ENCODE peak calls at places on chromosomes 2 and 18, in eight cellular contexts. J is A549, W is H1, Y is HCT116, L is K562, S is endothelial cell of umbilical vein, E is GM12878, R is HepG2. A is an unnamed sample.

GRCh38 chr2:119419065-119419464 is 12.6 kb upstream of the TMEM37 start:
- DNase-seq in S (no peak), R (no peak), E (no peak), Y (no peak), L (no peak), J (no peak), W (no peak), A (no peak)

GRCh38 chr2:160583162-160583522 is 89.5 kb upstream of the RBMS1 start:
- DNase-seq in W (no peak), R (no peak), J (no peak), E (no peak), S (peak; percentile 77), L (no peak), Y (no peak), A (no peak)

GRCh38 chr2:71588497-71588896 is 135.1 kb downstream of the DYSF start:
- DNase-seq in R (no peak), W (no peak), Y (no peak), E (no peak), J (no peak), L (no peak), S (no peak), A (peak; percentile 75)

GRCh38 chr2:188598551-188598950 is 306.9 kb downstream of the GULP1 start:
- DNase-seq in Y (no peak), E (no peak), L (no peak), J (no peak), S (peak; percentile 79), R (peak; percentile 51), W (no peak), A (no peak)

GRCh38 chr18:3623769-3624545 is 174.0 kb downstream of the TGIF1 start:
- DNase-seq in E (no peak), L (peak; percentile 84), W (peak; percentile 65), J (peak; percentile 69), Y (peak; percentile 96), R (peak; percentile 98), S (peak; percentile 84), A (no peak)

GRCh38 chr18:24249716-24250115 is 110.9 kb downstream of the CABYR start:
- DNase-seq in L (no peak), S (no peak), Y (no peak), E (no peak), W (no peak), R (no peak), J (no peak), A (no peak)

GRCh38 chr2:75007061-75007460 is 48.6 kb downstream of the POLE4 start:
- DNase-seq in R (no peak), J (no peak), W (no peak), L (no peak), E (no peak), S (no peak), Y (no peak), A (no peak)

GRCh38 chr18:44098551-44099098 is 582.1 kb upstream of the SETBP1 start:
- DNase-seq in L (no peak), S (peak; percentile 53), E (no peak), R (no peak), W (peak; percentile 58), Y (no peak), J (no peak), A (peak; percentile 2)

GRCh38 chr2:163345795-163346573 is 389.8 kb downstream of the FIGN start:
- DNase-seq in J (peak; percentile 26), E (peak; percentile 25), L (peak; percentile 9), W (no peak), Y (peak; percentile 55), S (peak; percentile 80), R (peak; percentile 59), A (peak; percentile 85)

DNA sequence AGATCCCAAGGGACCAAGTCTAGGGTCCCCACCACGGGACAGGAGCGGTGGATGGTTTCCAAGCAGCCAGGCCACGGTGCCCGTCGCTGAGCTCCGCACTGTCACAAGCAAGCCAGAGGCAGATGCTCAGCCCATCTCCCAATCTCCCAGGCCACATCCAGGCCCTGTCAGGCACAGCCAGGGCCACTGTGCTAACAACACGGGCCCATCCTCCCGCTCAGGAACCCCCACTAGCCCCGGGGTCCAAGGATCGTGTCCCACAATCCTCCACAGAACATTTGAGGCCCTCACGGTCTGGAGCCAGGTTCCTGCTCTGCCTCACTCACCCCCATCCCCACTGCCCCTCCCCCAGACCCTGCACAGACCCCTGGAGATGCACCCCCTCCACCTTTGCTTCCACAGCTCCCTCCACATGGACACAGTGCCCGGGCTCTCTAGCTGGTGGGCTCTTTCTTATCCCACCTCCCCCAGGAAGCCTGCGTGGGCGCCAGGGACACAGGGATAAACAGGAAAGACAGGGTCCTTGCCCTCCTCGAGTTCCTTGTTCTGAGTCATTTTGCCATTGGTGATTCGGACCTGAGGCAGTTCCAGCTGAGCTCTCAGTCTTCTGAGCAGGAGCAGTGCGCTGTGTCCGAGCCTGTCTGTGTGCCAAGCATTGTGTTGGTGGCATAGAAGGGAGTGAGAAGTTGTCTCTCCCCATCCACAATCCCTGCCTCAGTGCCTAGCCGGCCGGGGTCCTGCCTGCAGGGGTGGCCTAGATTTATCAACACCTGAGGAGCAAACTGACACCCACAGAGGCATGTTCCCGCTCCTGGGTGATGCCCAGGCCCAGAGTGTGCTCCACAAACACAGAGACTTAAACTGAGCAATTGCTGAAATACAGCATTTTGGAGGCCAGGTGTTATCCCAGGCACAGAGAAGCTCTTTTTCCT is 7.0 kb downstream of the CROCC2 start:
- DNase-seq in Y (no peak), S (peak; percentile 60), L (no peak), R (no peak), E (no peak), W (no peak), J (no peak), A (no peak)
- TF ChIP-seq MAX in Y (no peak), S (no peak), L (no peak), R (no peak), E (no peak), W (no peak), J (no peak), A (no peak)

GRCh38 chr2:18750662-18751554 is 161.5 kb upstream of the NT5C1B start:
- DNase-seq in R (no peak), S (no peak), Y (no peak), W (no peak), E (no peak), J (no peak), L (no peak), A (no peak)
- TF ChIP-seq CTCF in R (no peak), S (no peak), Y (no peak), W (no peak), E (no peak), J (no peak), L (no peak), A (no peak)

GRCh38 chr2:97740590-97741182 is 27.3 kb downstream of the ZAP70 start:
- DNase-seq in W (peak; percentile 87), E (no peak), J (peak; percentile 80), S (peak; percentile 23), Y (peak; percentile 29), L (peak; percentile 89), R (peak; percentile 54), A (peak; percentile 65)

GRCh38 chr2:97739893-97740245 is 26.5 kb downstream of the ZAP70 start:
- DNase-seq in E (no peak), W (no peak), R (no peak), S (no peak), L (no peak), J (no peak), Y (no peak), A (no peak)

GRCh38 chr2:97737421-97738235 is 24.3 kb downstream of the ZAP70 start:
- DNase-seq in S (no peak), E (no peak), J (no peak), L (no peak), Y (no peak), R (no peak), W (no peak), A (no peak)

GRCh38 chr2:97738236-97739019 is 25.1 kb downstream of the ZAP70 start:
- DNase-seq in Y (no peak), E (no peak), S (no peak), W (no peak), L (no peak), R (no peak), J (no peak), A (no peak)

DNA sequence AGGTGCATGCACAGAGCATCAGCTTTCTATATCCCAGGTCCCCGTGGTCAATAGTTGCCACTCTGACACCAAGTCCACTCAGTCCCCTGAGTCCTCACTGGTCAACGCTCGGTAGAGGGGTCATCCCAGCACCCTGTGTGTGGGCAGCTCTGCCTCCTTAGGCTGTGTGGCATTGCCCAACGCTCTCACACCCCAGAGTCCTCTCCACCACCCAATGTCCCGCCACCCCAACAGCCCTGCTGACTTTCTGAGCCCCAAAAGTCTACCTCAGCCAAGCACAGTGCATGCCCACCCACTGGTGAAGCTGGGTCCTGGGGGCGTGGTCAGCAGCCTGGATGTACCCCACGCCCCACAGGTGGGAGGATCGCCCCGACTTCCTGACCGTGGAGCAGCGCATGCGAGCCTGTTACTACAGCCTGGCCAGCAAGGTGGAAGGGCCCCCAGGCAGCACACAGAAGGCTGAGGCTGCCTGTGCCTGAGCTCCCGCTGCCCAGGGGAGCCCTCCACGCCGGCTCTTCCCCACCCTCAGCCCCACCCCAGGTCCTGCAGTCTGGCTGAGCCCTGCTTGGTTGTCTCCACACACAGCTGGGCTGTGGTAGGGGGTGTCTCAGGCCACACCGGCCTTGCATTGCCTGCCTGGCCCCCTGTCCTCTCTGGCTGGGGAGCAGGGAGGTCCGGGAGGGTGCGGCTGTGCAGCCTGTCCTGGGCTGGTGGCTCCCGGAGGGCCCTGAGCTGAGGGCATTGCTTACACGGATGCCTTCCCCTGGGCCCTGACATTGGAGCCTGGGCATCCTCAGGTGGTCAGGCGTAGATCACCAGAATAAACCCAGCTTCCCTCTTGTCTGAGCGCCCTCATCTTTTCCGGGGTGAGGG is 25.9 kb downstream of the ZAP70 start:
- DNase-seq in L (no peak), W (no peak), Y (no peak), E (no peak), R (no peak), S (no peak), J (no peak), A (no peak)
- TF ChIP-seq POLR2A in L (no peak), W (no peak), Y (no peak), E (peak; percentile 17), R (no peak), S (no peak), J (no peak), A (no peak)

GRCh38 chr2:39948016-39948719 is 169.1 kb upstream of the THUMPD2 start:
- DNase-seq in Y (no peak), L (no peak), R (no peak), W (no peak), J (no peak), E (no peak), S (peak; percentile 48), A (no peak)
- TF ChIP-seq MAX in Y (no peak), L (no peak), R (no peak), W (no peak), J (no peak), E (no peak), S (no peak), A (no peak)

DNA sequence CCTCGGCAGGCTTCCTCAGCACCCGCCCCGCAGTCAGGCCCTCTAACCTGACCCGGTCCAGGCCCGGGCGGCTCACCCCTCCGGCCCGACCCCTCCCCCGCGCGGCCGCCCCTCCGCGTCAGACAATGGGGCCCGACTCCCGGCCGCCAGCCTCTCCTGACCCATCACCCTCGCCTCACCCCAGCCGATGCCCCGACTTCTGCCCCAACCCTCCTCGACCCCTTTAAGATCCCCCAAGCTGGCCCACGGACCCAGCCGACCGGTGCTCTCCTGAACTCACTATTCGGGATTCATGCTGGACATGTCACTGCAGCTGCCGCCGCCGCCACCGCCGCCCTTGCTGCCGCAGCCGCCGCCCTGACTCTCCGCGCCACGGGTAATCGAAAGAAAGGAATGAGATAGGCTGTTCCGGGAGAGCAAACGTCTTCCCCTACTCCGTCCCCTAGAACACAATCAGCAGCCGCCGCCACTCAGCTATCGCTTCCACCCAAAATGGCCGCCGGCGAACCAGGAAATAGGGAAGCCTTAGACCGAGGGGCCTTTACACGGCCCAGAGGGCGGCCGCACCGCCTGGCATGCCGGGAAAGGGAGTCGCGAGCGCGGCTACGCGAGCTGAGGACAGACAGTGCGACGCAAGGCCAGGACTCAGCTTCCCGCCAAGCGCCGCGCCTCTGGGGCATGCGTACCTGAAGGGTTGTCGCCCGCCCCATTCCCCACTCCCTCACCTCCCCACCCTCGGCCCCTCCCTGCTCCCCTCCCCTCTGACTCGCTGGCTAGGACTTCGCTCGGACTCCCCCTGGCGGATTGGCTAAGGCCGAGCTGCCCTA is at the start of gene RAB1A:
- DNase-seq in Y (peak; percentile 98), R (peak; percentile 99), L (peak; percentile 98), W (peak; percentile 95), E (peak; percentile 97), J (peak; percentile 96), S (peak; percentile 100), A (peak; percentile 100)
- TF ChIP-seq CTCF in Y (no peak), R (peak; percentile 80), L (peak; percentile 67), W (peak; percentile 50), E (peak; percentile 58), J (peak; percentile 42), S (peak; percentile 55), A (no peak)